ENCODE peak calls at places on chromosome 3, in nine cellular contexts. G, D, C, M, S, E, R, Z and L are unnamed samples.

GRCh38 chr3:4684976-4685375 is 191.8 kb downstream of the ITPR1 start:
- DNase-seq in G (no peak), D (no peak), C (no peak), M (no peak), S (no peak), E (no peak), R (no peak), Z (no peak), L (no peak)

GRCh38 chr3:54706783-54707182 is 221.1 kb downstream of the LRTM1 start:
- DNase-seq in G (no peak), D (no peak), C (no peak), M (no peak), S (no peak), E (no peak), R (no peak), Z (no peak), L (no peak)

GRCh38 chr3:127779747-127780146 is 42.6 kb downstream of the MGLL start:
- DNase-seq in G (no peak), D (no peak), C (no peak), M (no peak), S (no peak), E (peak), R (peak), Z (no peak), L (no peak)

GRCh38 chr3:124137264-124137663 is 145.3 kb upstream of the ROPN1 start:
- DNase-seq in G (no peak), D (no peak), C (no peak), M (no peak), S (no peak), E (no peak), R (peak), Z (no peak), L (no peak)

GRCh38 chr3:7585052-7585451 is 724.1 kb downstream of the GRM7 start:
- DNase-seq in G (no peak), D (no peak), C (no peak), M (no peak), S (no peak), E (no peak), R (no peak), Z (no peak), L (peak)

GRCh38 chr3:196502775-196503181 is 790 bp downstream of the RNF168 start:
- DNase-seq in G (peak), D (peak), C (peak), M (peak), S (peak), E (peak), R (peak), Z (peak), L (peak)

GRCh38 chr3:29319798-29320197 is 38.9 kb downstream of the RBMS3 start:
- DNase-seq in G (no peak), D (no peak), C (no peak), M (no peak), S (no peak), E (no peak), R (no peak), Z (no peak), L (no peak)

GRCh38 chr3:14533457-14533958 is 6.6 kb downstream of the GRIP2 start:
- DNase-seq in G (no peak), D (no peak), C (no peak), M (no peak), S (no peak), E (no peak), R (no peak), Z (no peak), L (no peak)

GRCh38 chr3:9666704-9667445 is 17.6 kb downstream of the MTMR14 start:
- DNase-seq in G (no peak), D (no peak), C (no peak), M (no peak), S (no peak), E (no peak), R (no peak), Z (no peak), L (no peak)

GRCh38 chr3:107753494-107753893 is 230.7 kb downstream of the BBX start:
- DNase-seq in G (peak), D (peak), C (peak), M (peak), S (peak), E (peak), R (peak), Z (peak), L (peak)

GRCh38 chr3:160475153-160475552 is 25.6 kb upstream of the TRIM59 start:
- DNase-seq in G (no peak), D (no peak), C (no peak), M (no peak), S (no peak), E (no peak), R (no peak), Z (no peak), L (no peak)

GRCh38 chr3:186170516-186170915 is 61.6 kb upstream of the ETV5 start:
- DNase-seq in G (no peak), D (no peak), C (no peak), M (no peak), S (no peak), E (no peak), R (no peak), Z (no peak), L (peak)

GRCh38 chr3:188680189-188680588 is 491.6 kb upstream of the TPRG1 start:
- DNase-seq in G (no peak), D (no peak), C (no peak), M (no peak), S (no peak), E (no peak), R (no peak), Z (peak), L (no peak)

GRCh38 chr3:197204729-197205128 is 93.7 kb downstream of the DLG1 start:
- DNase-seq in G (no peak), D (no peak), C (no peak), M (no peak), S (no peak), E (no peak), R (no peak), Z (no peak), L (no peak)

GRCh38 chr3:183958226-183958625 is 59.5 kb downstream of the ABCC5 start:
- DNase-seq in G (no peak), D (no peak), C (no peak), M (no peak), S (no peak), E (no peak), R (no peak), Z (no peak), L (no peak)

GRCh38 chr3:177481329-177481728 is 284.0 kb upstream of the TBL1XR1 start:
- DNase-seq in G (no peak), D (no peak), C (no peak), M (no peak), S (no peak), E (no peak), R (no peak), Z (no peak), L (no peak)

GRCh38 chr3:100650651-100651611 is 41.5 kb downstream of the ADGRG7 start:
- DNase-seq in G (no peak), D (peak), C (peak), M (peak), S (peak), E (peak), R (peak), Z (peak), L (peak)

GRCh38 chr3:71050521-71051258 is 532.8 kb downstream of the FOXP1 start:
- DNase-seq in G (no peak), D (peak), C (peak), M (no peak), S (peak), E (no peak), R (peak), Z (peak), L (no peak)

GRCh38 chr3:174062923-174063322 is 665.4 kb downstream of the NLGN1 start:
- DNase-seq in G (no peak), D (no peak), C (no peak), M (no peak), S (no peak), E (no peak), R (no peak), Z (no peak), L (no peak)

GRCh38 chr3:38544926-38545325 is 48.8 kb downstream of the EXOG start:
- DNase-seq in G (no peak), D (no peak), C (no peak), M (no peak), S (no peak), E (no peak), R (no peak), Z (no peak), L (no peak)

GRCh38 chr3:80496452-80496851 is 728.7 kb upstream of the ROBO1 start:
- DNase-seq in G (no peak), D (no peak), C (no peak), M (no peak), S (no peak), E (no peak), R (no peak), Z (no peak), L (no peak)

GRCh38 chr3:5218815-5219214 is 31.3 kb downstream of the EDEM1 start:
- DNase-seq in G (no peak), D (no peak), C (no peak), M (no peak), S (no peak), E (no peak), R (no peak), Z (no peak), L (no peak)

GRCh38 chr3:161393803-161394202 is 22.5 kb upstream of the SPTSSB start:
- DNase-seq in G (no peak), D (no peak), C (no peak), M (no peak), S (no peak), E (no peak), R (no peak), Z (no peak), L (peak)

GRCh38 chr3:66858656-66859381 is 139.3 kb upstream of the KBTBD8 start:
- DNase-seq in G (no peak), D (no peak), C (no peak), M (peak), S (no peak), E (no peak), R (peak), Z (no peak), L (no peak)

GRCh38 chr3:124679048-124679638 is 51.1 kb upstream of the UMPS start:
- DNase-seq in G (no peak), D (no peak), C (no peak), M (no peak), S (no peak), E (no peak), R (no peak), Z (no peak), L (no peak)

GRCh38 chr3:58102371-58102750 is 94.1 kb downstream of the FLNB start:
- DNase-seq in G (no peak), D (no peak), C (no peak), M (no peak), S (no peak), E (no peak), R (no peak), Z (no peak), L (no peak)

GRCh38 chr3:128354788-128355548 is 111.7 kb downstream of the DNAJB8 start:
- DNase-seq in G (no peak), D (no peak), C (no peak), M (no peak), S (no peak), E (no peak), R (no peak), Z (no peak), L (no peak)

GRCh38 chr3:10547841-10548783 is 42.7 kb upstream of the ATP2B2 start:
- DNase-seq in G (no peak), D (no peak), C (no peak), M (no peak), S (peak), E (no peak), R (no peak), Z (no peak), L (no peak)

GRCh38 chr3:72658466-72659100 is 189.7 kb downstream of the SHQ1 start:
- DNase-seq in G (no peak), D (no peak), C (no peak), M (no peak), S (no peak), E (no peak), R (no peak), Z (no peak), L (no peak)

GRCh38 chr3:4241595-4242170 is 61.5 kb upstream of the SETMAR start:
- DNase-seq in G (no peak), D (no peak), C (no peak), M (peak), S (no peak), E (no peak), R (peak), Z (no peak), L (no peak)

GRCh38 chr3:196810963-196811581 is 56.6 kb upstream of the SENP5 start:
- DNase-seq in G (no peak), D (no peak), C (no peak), M (no peak), S (no peak), E (no peak), R (no peak), Z (no peak), L (no peak)

GRCh38 chr3:161389445-161390036 is 18.2 kb upstream of the SPTSSB start:
- DNase-seq in G (no peak), D (no peak), C (no peak), M (no peak), S (no peak), E (no peak), R (no peak), Z (no peak), L (no peak)

GRCh38 chr3:97882975-97883598 is 61.3 kb downstream of the CRYBG3 start:
- DNase-seq in G (no peak), D (peak), C (peak), M (no peak), S (no peak), E (peak), R (peak), Z (peak), L (no peak)

GRCh38 chr3:64871955-64872354 is 184.2 kb upstream of the ADAMTS9 start:
- DNase-seq in G (no peak), D (no peak), C (no peak), M (no peak), S (no peak), E (no peak), R (no peak), Z (no peak), L (no peak)

GRCh38 chr3:158101330-158102218 is 4.6 kb downstream of the SHOX2 start:
- DNase-seq in G (no peak), D (no peak), C (no peak), M (no peak), S (no peak), E (no peak), R (no peak), Z (no peak), L (no peak)

GRCh38 chr3:43765417-43766030 is 74.8 kb downstream of the ABHD5 start:
- DNase-seq in G (no peak), D (peak), C (no peak), M (no peak), S (no peak), E (no peak), R (peak), Z (peak), L (no peak)

GRCh38 chr3:48244462-48244861 is 3.6 kb downstream of the ZNF589 start:
- DNase-seq in G (no peak), D (no peak), C (no peak), M (no peak), S (no peak), E (no peak), R (no peak), Z (no peak), L (no peak)

GRCh38 chr3:14144423-14145075 is 19.7 kb downstream of the TMEM43 start:
- DNase-seq in G (peak), D (peak), C (peak), M (peak), S (peak), E (peak), R (peak), Z (peak), L (peak)